ENCODE peak calls at places on chromosomes 6 and 20, in five cellular contexts. L is SK-N-SH, R is IMR-90, I is mucosa of descending colon, N is esophagus squamous epithelium. F is an unnamed sample.

GRCh38 chr6:8170245-8170644 is 67.9 kb upstream of the EEF1E1 start:
- DNase-seq in L (no peak), R (no peak), I (no peak), N (no peak), F (no peak)

GRCh38 chr20:23349338-23350006 is 1.1 kb upstream of the NXT1 start:
- DNase-seq in L (peak; percentile 42), R (no peak), I (peak; percentile 60), N (no peak), F (no peak)

GRCh38 chr20:51529027-51529749 is 13.3 kb downstream of the NFATC2 start:
- DNase-seq in L (no peak), R (peak; percentile 74), I (no peak), N (no peak), F (no peak)

GRCh38 chr6:73738367-73739028 is 42.5 kb downstream of the CD109 start:
- DNase-seq in L (no peak), R (no peak), I (no peak), N (no peak), F (no peak)

GRCh38 chr20:39109933-39110818 is 148.0 kb downstream of the DHX35 start:
- DNase-seq in L (no peak), R (no peak), I (no peak), N (no peak), F (no peak)

GRCh38 chr20:24340933-24341332 is 128.5 kb upstream of the SYNDIG1 start:
- DNase-seq in L (no peak), R (no peak), I (no peak), N (no peak), F (no peak)

GRCh38 chr6:132931937-132932336 is 117.6 kb downstream of the RPS12 start:
- DNase-seq in L (no peak), R (peak; percentile 76), I (no peak), N (no peak), F (no peak)

GRCh38 chr6:34241351-34242215 is 4.9 kb downstream of the HMGA1 start:
- DNase-seq in L (no peak), R (no peak), I (no peak), N (no peak), F (peak; percentile 27)

GRCh38 chr6:158972241-158973233 is 27.5 kb downstream of the RSPH3 start:
- DNase-seq in L (peak; percentile 47), R (peak; percentile 69), I (peak; percentile 17), N (no peak), F (no peak)

GRCh38 chr6:161050134-161050765 is 58.7 kb downstream of the MAP3K4 start:
- DNase-seq in L (no peak), R (peak; percentile 24), I (no peak), N (no peak), F (no peak)

GRCh38 chr20:61253264-61253639 is 1.2 kb downstream of the CDH4 start:
- DNase-seq in L (peak; percentile 69), R (peak; percentile 45), I (no peak), N (no peak), F (no peak)

GRCh38 chr6:157058574-157058973 is 264.7 kb downstream of the TMEM242 start:
- DNase-seq in L (no peak), R (no peak), I (no peak), N (no peak), F (no peak)

GRCh38 chr6:8193541-8193940 is 91.2 kb upstream of the EEF1E1 start:
- DNase-seq in L (no peak), R (peak; percentile 39), I (no peak), N (no peak), F (no peak)

GRCh38 chr6:145814035-145814500 is 527 bp downstream of the FBXO30 start:
- DNase-seq in L (peak; percentile 34), R (no peak), I (peak; percentile 43), N (no peak), F (peak; percentile 67)

GRCh38 chr6:166809721-166810120 is 146.6 kb downstream of the RNASET2 start:
- DNase-seq in L (no peak), R (no peak), I (no peak), N (no peak), F (no peak)

GRCh38 chr20:63691711-63692435 is 4.6 kb upstream of the TNFRSF6B start:
- DNase-seq in L (no peak), R (no peak), I (no peak), N (no peak), F (peak; percentile 43)

GRCh38 chr6:152124432-152125074 is 317.1 kb downstream of the ESR1 start:
- DNase-seq in L (peak; percentile 57), R (peak; percentile 75), I (no peak), N (no peak), F (no peak)

GRCh38 chr6:52130440-52130839 is 43.0 kb upstream of the PKHD1 start:
- DNase-seq in L (no peak), R (no peak), I (no peak), N (no peak), F (no peak)

GRCh38 chr6:142088858-142089216 is 43.9 kb upstream of the GJE1 start:
- DNase-seq in L (peak; percentile 2), R (peak; percentile 58), I (no peak), N (no peak), F (no peak)

GRCh38 chr20:53574259-53574789 is 19.3 kb downstream of the ZNF217 start:
- DNase-seq in L (no peak), R (no peak), I (no peak), N (no peak), F (no peak)

DNA sequence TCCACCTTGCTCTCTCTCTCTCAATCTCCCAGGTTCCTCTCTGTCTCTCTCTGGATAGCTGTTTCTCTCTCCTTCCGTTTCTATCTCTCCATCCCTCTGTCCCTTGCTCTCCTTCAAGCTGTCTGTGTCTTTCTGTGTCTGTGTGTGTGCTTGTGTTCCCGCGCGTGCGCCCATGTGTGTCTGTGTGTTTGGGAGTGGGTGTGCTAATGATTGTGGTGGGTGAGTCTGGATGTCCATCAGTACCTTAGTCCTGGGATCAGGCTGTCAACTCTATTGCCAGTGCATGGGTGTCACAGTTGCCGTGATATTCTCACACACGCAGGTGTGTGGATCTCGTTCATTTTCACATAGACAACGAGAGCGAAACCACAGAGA is 1380.6 kb upstream of the DEFB115 start:
- DNase-seq in L (peak; percentile 25), R (no peak), I (no peak), N (no peak), F (peak; percentile 48)
- H3K9me3 ChIP-seq in L (peaks cover 3% of the 10 kb centered on the region), R (peaks cover 47% of the 10 kb centered on the region), I (peaks cover 79% of the 10 kb centered on the region), N (no peaks in the 10 kb centered on the region), F (peaks cover 8% of the 10 kb centered on the region)

GRCh38 chr20:58967652-58968429 is 13.2 kb upstream of the NELFCD start:
- DNase-seq in L (no peak), R (no peak), I (no peak), N (no peak), F (no peak)
- TF ChIP-seq CTCF in L (no peak), R (no peak), I (no peak), N (no peak), F (no peak)

DNA sequence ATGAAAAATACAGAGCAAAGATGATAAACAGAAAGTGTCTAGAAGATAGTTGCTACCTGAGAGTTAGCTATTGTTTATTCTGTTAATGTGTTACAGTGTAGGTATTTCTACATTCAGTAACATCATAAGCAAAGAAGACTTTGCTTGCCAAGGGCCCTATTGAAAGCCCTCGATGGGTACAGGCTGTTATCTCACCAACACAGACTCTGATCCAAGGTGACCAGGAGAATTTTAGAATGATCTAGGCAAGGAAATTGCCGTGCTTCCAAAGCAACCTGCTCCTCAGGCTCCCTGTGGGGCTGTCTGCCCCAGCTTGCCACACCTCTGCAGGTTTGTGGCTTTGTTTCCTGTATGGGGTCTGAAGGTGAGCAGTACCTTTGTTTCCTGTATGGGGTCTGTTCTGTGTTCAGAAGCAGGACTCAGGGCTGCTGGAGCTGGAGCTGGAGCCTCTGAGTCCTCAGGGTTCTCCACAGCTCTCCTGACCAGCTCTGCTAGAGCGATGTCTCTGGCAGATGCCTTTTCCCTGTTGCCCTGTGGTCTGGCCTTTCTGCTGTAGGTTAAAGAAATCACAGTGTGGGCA is 32.5 kb downstream of the PHACTR3 start:
- DNase-seq in L (no peak), R (no peak), I (no peak), N (no peak), F (no peak)
- H3K9me3 ChIP-seq in L (no peaks in the 10 kb centered on the region), R (peaks cover 21% of the 10 kb centered on the region), I (no peaks in the 10 kb centered on the region), N (no peaks in the 10 kb centered on the region), F (no peaks in the 10 kb centered on the region)

GRCh38 chr6:45722876-45723275 is 292.8 kb downstream of the CLIC5 start:
- DNase-seq in L (no peak), R (no peak), I (no peak), N (no peak), F (no peak)

GRCh38 chr6:45718901-45719300 is 296.8 kb downstream of the CLIC5 start:
- DNase-seq in L (no peak), R (peak; percentile 64), I (no peak), N (no peak), F (no peak)

GRCh38 chr6:45724027-45724426 is 291.6 kb downstream of the CLIC5 start:
- DNase-seq in L (no peak), R (no peak), I (no peak), N (no peak), F (no peak)

GRCh38 chr6:45724511-45724910 is 291.1 kb downstream of the CLIC5 start:
- DNase-seq in L (no peak), R (peak; percentile 84), I (no peak), N (no peak), F (no peak)

DNA sequence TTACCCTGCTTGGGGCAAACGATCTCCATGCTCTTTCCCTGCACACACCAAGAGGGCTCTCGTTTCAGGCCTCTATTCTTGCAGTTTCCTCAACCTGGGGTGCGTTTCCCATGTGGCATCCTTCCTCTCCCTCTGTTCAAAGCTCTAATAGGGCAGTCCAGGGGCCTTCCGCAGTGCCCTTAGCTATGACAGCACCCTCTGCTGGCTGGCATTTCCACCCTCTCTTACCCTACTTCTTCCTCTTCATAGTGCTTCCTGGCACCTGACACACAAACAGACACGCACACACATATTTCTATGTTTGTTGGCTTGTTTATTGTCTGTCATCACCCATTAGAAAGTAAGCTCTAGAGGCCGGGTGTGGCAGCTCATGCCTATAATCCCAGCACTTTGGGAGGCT is 294.0 kb downstream of the CLIC5 start:
- DNase-seq in L (no peak), R (no peak), I (no peak), N (no peak), F (no peak)
- TF ChIP-seq CTCF in L (peak; percentile 15), R (no peak), I (no peak), N (no peak), F (no peak)

GRCh38 chr20:44601801-44602204 is 19.4 kb downstream of the PKIG start:
- DNase-seq in L (no peak), R (peak; percentile 87), I (peak; percentile 49), N (no peak), F (no peak)

GRCh38 chr20:44600758-44601562 is 18.6 kb downstream of the PKIG start:
- DNase-seq in L (no peak), R (peak; percentile 47), I (no peak), N (no peak), F (no peak)

GRCh38 chr20:44606725-44607441 is 24.5 kb downstream of the PKIG start:
- DNase-seq in L (no peak), R (no peak), I (peak; percentile 32), N (no peak), F (no peak)

GRCh38 chr20:44600301-44600700 is 17.9 kb downstream of the PKIG start:
- DNase-seq in L (no peak), R (no peak), I (no peak), N (no peak), F (no peak)

GRCh38 chr20:44603327-44603726 is 20.9 kb downstream of the PKIG start:
- DNase-seq in L (no peak), R (no peak), I (no peak), N (no peak), F (no peak)
- H3K9me3 ChIP-seq in L (no peaks in the 10 kb centered on the region), R (peaks cover 3% of the 10 kb centered on the region), I (no peaks in the 10 kb centered on the region), N (no peaks in the 10 kb centered on the region), F (no peaks in the 10 kb centered on the region)